ENCODE peak calls at places on chromosomes 11 and 22, in five cellular contexts. X is IMR-90, E is H9, N is fibroblast of lung, G is colonic mucosa. O is an unnamed sample. For H3K4me1, the result is how much of the 10 kb centered on the place peaks cover.

GRCh38 chr11:111414267-111414931 is 35.3 kb upstream of the POU2AF1 start:
- DNase-seq in X (no peak), E (no peak), N (no peak), G (no peak), O (no peak)

GRCh38 chr11:111426615-111427014 is 47.5 kb upstream of the POU2AF1 start:
- DNase-seq in X (no peak), E (no peak), N (no peak), G (peak), O (no peak)

GRCh38 chr11:44747836-44748235 is 21.1 kb downstream of the TSPAN18 start:
- DNase-seq in X (no peak), E (peak), N (no peak), G (no peak), O (no peak)

GRCh38 chr11:131099746-131100145 is 183.5 kb upstream of the SNX19 start:
- DNase-seq in X (peak), E (no peak), N (peak), G (no peak), O (no peak)

GRCh38 chr11:7467652-7468051 is 17.7 kb upstream of the OLFML1 start:
- DNase-seq in X (no peak), E (no peak), N (no peak), G (no peak), O (no peak)

GRCh38 chr11:2113776-2114175 is 25.4 kb downstream of the IGF2 start:
- DNase-seq in X (no peak), E (no peak), N (no peak), G (no peak), O (no peak)

GRCh38 chr11:86176165-86176884 is 68.2 kb upstream of the EED start:
- DNase-seq in X (peak), E (no peak), N (peak), G (no peak), O (no peak)

GRCh38 chr22:45320326-45320976 is 10.7 kb downstream of the FAM118A start:
- DNase-seq in X (peak), E (no peak), N (peak), G (no peak), O (no peak)

GRCh38 chr11:127524618-127525017 is 524.0 kb upstream of the KIRREL3 start:
- DNase-seq in X (no peak), E (no peak), N (no peak), G (no peak), O (no peak)

GRCh38 chr22:22997262-22997898 is 72.9 kb upstream of the GNAZ start:
- DNase-seq in X (no peak), E (no peak), N (no peak), G (no peak), O (no peak)

GRCh38 chr11:7495997-7496545 is 10.8 kb downstream of the OLFML1 start:
- DNase-seq in X (no peak), E (no peak), N (no peak), G (no peak), O (peak)

GRCh38 chr11:28792856-28793255 is 684.7 kb downstream of the METTL15 start:
- DNase-seq in X (no peak), E (peak), N (no peak), G (no peak), O (no peak)

GRCh38 chr11:106344392-106344791 is 266.9 kb downstream of the AASDHPPT start:
- DNase-seq in X (peak), E (no peak), N (peak), G (no peak), O (no peak)

GRCh38 chr11:104320091-104320490 is 156.1 kb upstream of the PDGFD start:
- DNase-seq in X (peak), E (no peak), N (peak), G (no peak), O (no peak)

GRCh38 chr11:8019671-8020597 is 32.8 kb downstream of the EIF3F start:
- DNase-seq in X (peak), E (peak), N (no peak), G (peak), O (peak)

GRCh38 chr22:22085702-22086500 is 103.3 kb upstream of the TOP3B start:
- DNase-seq in X (peak), E (no peak), N (no peak), G (no peak), O (no peak)

GRCh38 chr22:20089226-20089976 is 9.4 kb downstream of the DGCR8 start:
- DNase-seq in X (no peak), E (no peak), N (no peak), G (no peak), O (no peak)

GRCh38 chr22:28799125-28799833 is 1.1 kb downstream of the XBP1 start:
- DNase-seq in X (peak), E (no peak), N (peak), G (peak), O (peak)

GRCh38 chr11:77779935-77780334 is 40.6 kb downstream of the RSF1 start:
- DNase-seq in X (peak), E (no peak), N (peak), G (no peak), O (no peak)

GRCh38 chr11:15113381-15113780 is 1.3 kb upstream of the INSC start:
- DNase-seq in X (no peak), E (no peak), N (no peak), G (no peak), O (no peak)

GRCh38 chr22:25666308-25666707 is 75.7 kb upstream of the MYO18B start:
- DNase-seq in X (no peak), E (peak), N (peak), G (peak), O (peak)

GRCh38 chr11:2269601-2270321 is 627 bp downstream of the ASCL2 start:
- DNase-seq in X (peak), E (peak), N (peak), G (peak), O (peak)

GRCh38 chr11:117019871-117020270 is 78.4 kb downstream of the SIK3 start:
- DNase-seq in X (no peak), E (no peak), N (no peak), G (peak), O (no peak)

GRCh38 chr11:110160016-110160415 is 66.8 kb downstream of the ZC3H12C start:
- DNase-seq in X (peak), E (no peak), N (peak), G (no peak), O (no peak)

GRCh38 chr11:78194490-78194889 is 5.8 kb downstream of the USP35 start:
- DNase-seq in X (no peak), E (no peak), N (no peak), G (no peak), O (no peak)

GRCh38 chr11:75387742-75388294 is 11.5 kb upstream of the RPS3 start:
- DNase-seq in X (no peak), E (no peak), N (no peak), G (no peak), O (no peak)

GRCh38 chr11:105151936-105152554 is 12.5 kb upstream of the CARD18 start:
- DNase-seq in X (peak), E (no peak), N (peak), G (no peak), O (no peak)

GRCh38 chr11:6377902-6378694 is 12.2 kb upstream of the SMPD1 start:
- DNase-seq in X (no peak), E (no peak), N (no peak), G (no peak), O (no peak)

GRCh38 chr11:128857341-128857740 is 9.8 kb downstream of the KCNJ1 start:
- DNase-seq in X (no peak), E (no peak), N (no peak), G (no peak), O (no peak)

GRCh38 chr11:33775832-33776231 is 1.5 kb upstream of the FBXO3 start:
- DNase-seq in X (peak), E (no peak), N (peak), G (no peak), O (no peak)

DNA sequence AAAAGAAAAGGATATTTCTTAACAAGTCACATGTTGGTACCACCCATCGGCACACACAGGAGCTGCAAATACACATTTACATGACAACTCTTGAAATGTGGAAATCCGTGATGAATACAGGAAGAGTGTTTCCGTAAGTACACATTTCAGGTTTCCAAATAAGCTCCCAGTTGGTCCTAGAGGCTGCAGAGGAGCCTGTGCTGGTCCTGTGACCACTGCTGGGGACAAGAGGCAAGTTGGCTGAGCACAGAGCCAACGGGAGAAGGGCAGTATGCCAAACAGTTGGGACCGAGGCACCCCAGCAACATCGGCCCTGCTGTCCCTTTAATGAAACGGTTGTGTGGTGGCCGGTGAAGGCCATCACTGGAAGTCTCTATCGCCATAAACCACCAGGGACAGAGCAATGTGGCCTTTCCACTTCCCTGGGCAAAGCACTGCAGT is 38.5 kb upstream of the ARFGAP3 start:
- DNase-seq in X (no peak), E (no peak), N (no peak), G (no peak), O (no peak)
- H3K27ac ChIP-seq in X (no peak), E (no peak), N (no peak), G (no peak), O (peak)

GRCh38 chr11:68832476-68833176 is 9.1 kb downstream of the CPT1A start:
- DNase-seq in X (no peak), E (no peak), N (no peak), G (peak), O (no peak)
- TF ChIP-seq CTCF in X (no peak), E (no peak), N (no peak), G (no peak), O (no peak)

DNA sequence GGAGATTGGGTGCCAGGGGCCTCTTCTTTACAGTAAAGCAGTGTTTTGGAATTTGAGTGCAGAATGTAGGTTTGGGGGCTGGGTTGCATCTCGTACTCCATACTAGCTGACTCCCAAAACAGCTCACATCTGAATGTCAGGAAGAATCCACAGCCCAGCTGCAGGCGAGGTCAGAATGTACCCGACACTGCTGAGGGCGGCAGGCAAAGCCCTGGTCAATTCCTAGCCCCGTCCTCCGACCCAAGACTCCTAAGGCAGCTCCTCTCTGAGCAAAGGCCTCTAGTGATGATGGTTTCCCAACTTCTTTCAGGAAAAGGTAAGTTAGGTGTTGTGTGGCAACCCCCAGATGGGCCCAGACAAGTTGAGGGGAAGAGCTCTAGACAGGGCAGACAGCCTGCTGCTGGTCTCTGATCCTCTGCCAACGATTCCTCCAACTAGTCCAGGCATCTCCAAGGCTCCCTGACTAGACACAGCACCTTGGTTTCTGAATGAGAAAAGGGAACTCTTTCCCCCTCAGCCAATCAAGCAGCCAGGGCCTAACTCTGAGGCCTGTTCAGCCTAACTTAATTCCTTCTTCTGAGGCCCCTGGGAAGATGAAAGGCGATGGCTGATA is 8.6 kb downstream of the LARGE2 start:
- DNase-seq in X (no peak), E (no peak), N (no peak), G (no peak), O (no peak)
- H3K4me1 ChIP-seq in X (under half), E (under half), N (under half), G (under half), O (under half)

GRCh38 chr22:37582526-37582925 is 2.6 kb upstream of the LGALS2 start:
- DNase-seq in X (no peak), E (no peak), N (no peak), G (no peak), O (no peak)

GRCh38 chr22:37575490-37576003 is 4.3 kb downstream of the LGALS2 start:
- DNase-seq in X (no peak), E (peak), N (no peak), G (no peak), O (no peak)

GRCh38 chr22:37577957-37578356 is 1.9 kb downstream of the LGALS2 start:
- DNase-seq in X (no peak), E (no peak), N (no peak), G (no peak), O (no peak)

DNA sequence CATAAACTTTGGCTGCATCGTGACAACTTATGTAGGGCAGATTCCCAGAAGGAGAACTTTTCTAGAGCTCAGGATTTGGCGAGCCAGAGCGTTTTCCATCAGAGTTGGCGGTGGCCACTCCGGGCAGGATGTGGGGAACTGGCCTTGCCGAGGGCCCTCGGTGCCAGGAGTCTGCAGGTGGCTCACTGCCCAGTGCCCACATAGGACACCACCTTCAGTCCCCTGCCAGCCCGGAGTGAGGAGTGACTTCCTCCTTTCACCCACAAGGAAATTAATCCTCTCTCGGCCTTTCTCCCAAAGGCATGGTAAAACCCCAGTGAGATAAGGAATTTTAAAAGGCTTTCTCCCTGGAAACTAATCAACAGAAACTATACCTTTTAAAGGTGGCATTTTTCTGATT is 1.6 kb upstream of the LGALS2 start:
- DNase-seq in X (no peak), E (no peak), N (no peak), G (peak), O (peak)
- H3K27ac ChIP-seq in X (no peak), E (no peak), N (no peak), G (peak), O (no peak)

GRCh38 chr11:119474682-119475596 is 52.0 kb upstream of the THY1 start:
- DNase-seq in X (peak), E (peak), N (peak), G (peak), O (peak)
- TF ChIP-seq CTCF in X (peak), E (peak), N (peak), G (peak), O (peak)

GRCh38 chr11:9765320-9766101 is 101.6 kb downstream of the SWAP70 start:
- DNase-seq in X (peak), E (peak), N (peak), G (no peak), O (peak)
- H3K4me1 ChIP-seq in X (under half), E (under half), N (under half), G (under half), O (under half)